ENCODE peak calls at places on chromosomes 2 and 18, in four cellular contexts. N is T-helper 1 cell; K is stimulated activated CD4-positive, alpha-beta T cell treated with anti-CD3 and anti-CD28 coated beads, Interleukin-15, amount 100 ng/mL, for 24 hours; D is amniotic epithelial cell. B is an unnamed sample.

GRCh38 chr2:27830616-27831120 is 59.1 kb downstream of the MRPL33 start:
- DNase-seq in K (no peak), D (no peak), N (no peak), B (no peak)

GRCh38 chr18:62425465-62426190 is 97.2 kb upstream of the ZCCHC2 start:
- DNase-seq in K (peak; percentile 63), N (no peak), D (peak; percentile 91), B (peak; percentile 70)

GRCh38 chr2:240463866-240464481 is 28.5 kb downstream of the GPC1 start:
- DNase-seq in N (peak; percentile 3), K (no peak), D (no peak), B (peak; percentile 6)

GRCh38 chr18:75048776-75049454 is 160.0 kb downstream of the PTGR3 start:
- DNase-seq in D (no peak), K (no peak), N (no peak), B (no peak)

GRCh38 chr2:128375454-128375853 is 56.8 kb upstream of the HS6ST1 start:
- DNase-seq in D (no peak), N (no peak), K (no peak), B (no peak)

GRCh38 chr2:50476174-50476573 is 555.8 kb downstream of the NRXN1 start:
- DNase-seq in D (no peak), N (no peak), K (no peak), B (no peak)

GRCh38 chr2:158633261-158633660 is 161.9 kb upstream of the DAPL1 start:
- DNase-seq in D (no peak), K (no peak), N (no peak), B (no peak)

GRCh38 chr2:143030127-143030526 is 99.1 kb upstream of the ARHGAP15 start:
- DNase-seq in K (no peak), D (peak; percentile 15), N (no peak), B (no peak)

GRCh38 chr2:64766841-64767669 is 113.3 kb upstream of the SERTAD2 start:
- DNase-seq in D (peak; percentile 27), K (no peak), N (no peak), B (no peak)

GRCh38 chr2:176171331-176172006 is 14.4 kb downstream of the HOXD3 start:
- DNase-seq in N (no peak), D (no peak), K (no peak), B (no peak)

GRCh38 chr18:77100751-77101355 is 31.7 kb downstream of the MBP start:
- DNase-seq in K (peak; percentile 45), D (no peak), N (no peak), B (peak; percentile 69)

GRCh38 chr2:113069676-113070605 is 2.2 kb downstream of the IL1F10 start:
- DNase-seq in K (no peak), N (no peak), D (peak; percentile 4), B (no peak)

GRCh38 chr2:223805008-223805407 is 32.4 kb downstream of the AP1S3 start:
- DNase-seq in K (no peak), D (no peak), N (no peak), B (no peak)

GRCh38 chr2:230602562-230603230 is 109.9 kb upstream of the CAB39 start:
- DNase-seq in D (no peak), N (peak; percentile 16), K (peak; percentile 61), B (peak; percentile 75)

GRCh38 chr2:42792583-42793313 is at the start of gene HAAO:
- DNase-seq in D (no peak), N (no peak), K (peak; percentile 33), B (no peak)

GRCh38 chr18:59286341-59286740 is 13.1 kb upstream of the RAX start:
- DNase-seq in K (no peak), D (no peak), N (no peak), B (no peak)

GRCh38 chr2:178225011-178225817 is 30.9 kb downstream of the OSBPL6 start:
- DNase-seq in N (no peak), D (peak; percentile 44), K (no peak), B (no peak)

GRCh38 chr2:100577777-100578176 is 15.0 kb downstream of the PDCL3 start:
- DNase-seq in K (no peak), N (no peak), D (no peak), B (no peak)

GRCh38 chr2:95231723-95232122 is 24.4 kb downstream of the ZNF892 start:
- DNase-seq in N (no peak), K (peak; percentile 63), D (peak; percentile 54), B (peak; percentile 44)

GRCh38 chr18:62370386-62370785 is 45.3 kb downstream of the TNFRSF11A start:
- DNase-seq in D (no peak), N (no peak), K (no peak), B (no peak)

GRCh38 chr2:141911485-141912066 is 219.2 kb downstream of the LRP1B start:
- DNase-seq in N (no peak), D (peak; percentile 42), K (peak; percentile 10), B (no peak)

GRCh38 chr2:189221811-189222210 is 42.2 kb upstream of the COL5A2 start:
- DNase-seq in D (peak; percentile 24), N (no peak), K (no peak), B (no peak)

GRCh38 chr2:181310967-181311366 is 146.2 kb upstream of the ITGA4 start:
- DNase-seq in K (no peak), N (no peak), D (no peak), B (no peak)

B was measured in activated CD4-positive, alpha-beta memory T cell treated with anti-CD3 and anti-CD28 coated beads for 36 hours.